ENCODE peak calls at places on chromosome 21, in four cellular contexts. Q is aorta, B is uterus, C is heart right ventricle. Z is an unnamed sample.

GRCh38 chr21:33171584-33172169 is 58.1 kb upstream of the IFNAR2 start:
- DNase-seq in B (no peak), Q (no peak), C (no peak), Z (no peak)

GRCh38 chr21:34908424-34909055 is 140.6 kb downstream of the RUNX1 start:
- DNase-seq in Q (no peak), B (peak; percentile 33), C (no peak), Z (no peak)

GRCh38 chr21:42566524-42567180 is 53.0 kb downstream of the SLC37A1 start:
- DNase-seq in C (no peak), Q (peak; percentile 58), B (peak; percentile 13), Z (peak; percentile 24)

GRCh38 chr21:35852820-35853219 is 207.5 kb downstream of the SETD4 start:
- DNase-seq in C (no peak), B (no peak), Q (no peak), Z (no peak)

GRCh38 chr21:43645414-43645891 is 13.8 kb downstream of the HSF2BP start:
- DNase-seq in B (peak; percentile 57), C (no peak), Q (no peak), Z (peak; percentile 57)

GRCh38 chr21:43332872-43333300 is 94.0 kb downstream of the SIK1 start:
- DNase-seq in B (no peak), Q (no peak), C (no peak), Z (no peak)

GRCh38 chr21:35198982-35199732 is 150.1 kb upstream of the RUNX1 start:
- DNase-seq in Q (no peak), B (no peak), C (no peak), Z (no peak)

GRCh38 chr21:36756527-36756926 is 57.6 kb downstream of the SIM2 start:
- DNase-seq in C (no peak), B (no peak), Q (no peak), Z (peak; percentile 11)

GRCh38 chr21:21860888-21861287 is 862.7 kb downstream of the NCAM2 start:
- DNase-seq in B (no peak), Q (no peak), C (no peak), Z (no peak)

GRCh38 chr21:21968810-21969588 is 970.8 kb downstream of the NCAM2 start:
- DNase-seq in Q (no peak), C (no peak), B (no peak), Z (no peak)

GRCh38 chr21:34126691-34127090 is 53.3 kb downstream of the MRPS6 start:
- DNase-seq in B (no peak), Q (no peak), C (no peak), Z (no peak)

GRCh38 chr21:35036521-35037383 is 12.3 kb downstream of the RUNX1 start:
- DNase-seq in Q (no peak), C (no peak), B (no peak), Z (no peak)

GRCh38 chr21:17467392-17467791 is 45.5 kb upstream of the CXADR start:
- DNase-seq in Q (no peak), C (no peak), B (no peak), Z (no peak)

GRCh38 chr21:17159697-17160096 is 353.1 kb upstream of the CXADR start:
- DNase-seq in Q (no peak), B (no peak), C (no peak), Z (no peak)

GRCh38 chr21:28793043-28793442 is 199.6 kb downstream of the LTN1 start:
- DNase-seq in Q (no peak), C (no peak), B (no peak), Z (no peak)

GRCh38 chr21:34996304-34997081 is 52.6 kb downstream of the RUNX1 start:
- DNase-seq in B (peak; percentile 44), Q (no peak), C (no peak), Z (no peak)

GRCh38 chr21:28516996-28517592 is 475.6 kb downstream of the LTN1 start:
- DNase-seq in Q (peak; percentile 79), B (peak; percentile 36), C (peak; percentile 65), Z (peak; percentile 64)

GRCh38 chr21:37842163-37842919 is 73.9 kb downstream of the KCNJ6 start:
- DNase-seq in Q (no peak), C (no peak), B (no peak), Z (no peak)

GRCh38 chr21:36422279-36423098 is 37.3 kb downstream of the CHAF1B start:
- DNase-seq in Q (peak; percentile 75), C (peak; percentile 34), B (no peak), Z (peak; percentile 66)

GRCh38 chr21:32508558-32508957 is 76.8 kb downstream of the TCP10L start:
- DNase-seq in Q (peak; percentile 54), B (no peak), C (no peak), Z (no peak)

GRCh38 chr21:32437729-32438128 is 25.2 kb downstream of the EVA1C start:
- DNase-seq in B (no peak), C (no peak), Q (no peak), Z (no peak)

GRCh38 chr21:31874817-31875216 is 2.0 kb downstream of the HUNK start:
- DNase-seq in B (no peak), C (no peak), Q (no peak), Z (no peak)

GRCh38 chr21:27561116-27561515 is 594.2 kb upstream of the ADAMTS5 start:
- DNase-seq in B (no peak), Q (no peak), C (no peak), Z (no peak)

GRCh38 chr21:38188037-38188436 is 68.8 kb upstream of the KCNJ15 start:
- DNase-seq in C (no peak), B (no peak), Q (no peak), Z (no peak)

GRCh38 chr21:37348664-37349063 is 17.9 kb upstream of the DYRK1A start:
- DNase-seq in B (no peak), Q (no peak), C (no peak), Z (no peak)

GRCh38 chr21:25457946-25458345 is 149.3 kb downstream of the MRPL39 start:
- DNase-seq in Q (no peak), C (no peak), B (no peak), Z (no peak)

GRCh38 chr21:25459993-25460392 is 147.3 kb downstream of the MRPL39 start:
- DNase-seq in Q (no peak), C (no peak), B (no peak), Z (no peak)

GRCh38 chr21:25458484-25458883 is 148.8 kb downstream of the MRPL39 start:
- DNase-seq in C (no peak), B (no peak), Q (no peak), Z (no peak)

GRCh38 chr21:25457411-25457810 is 149.9 kb downstream of the MRPL39 start:
- DNase-seq in C (no peak), Q (no peak), B (no peak), Z (no peak)

GRCh38 chr21:25459365-25459764 is 147.9 kb downstream of the MRPL39 start:
- DNase-seq in B (no peak), C (no peak), Q (no peak), Z (no peak)
- H3K4me1 ChIP-seq in B (no peaks in the 10 kb centered on the region), C (no peaks in the 10 kb centered on the region), Q (no peaks in the 10 kb centered on the region), Z (peaks cover 20% of the 10 kb centered on the region)

GRCh38 chr21:41506526-41507520 is 1.1 kb downstream of the TMPRSS2 start:
- DNase-seq in C (no peak), B (no peak), Q (no peak), Z (peak; percentile 75)

GRCh38 chr21:41506005-41506404 is 2.0 kb downstream of the TMPRSS2 start:
- DNase-seq in Q (no peak), C (no peak), B (no peak), Z (no peak)

GRCh38 chr21:41501919-41502318 is 6.0 kb downstream of the TMPRSS2 start:
- DNase-seq in B (no peak), Q (no peak), C (no peak), Z (no peak)

GRCh38 chr21:41503331-41503730 is 4.6 kb downstream of the TMPRSS2 start:
- DNase-seq in Q (no peak), B (no peak), C (no peak), Z (no peak)

GRCh38 chr21:41504030-41504429 is 3.9 kb downstream of the TMPRSS2 start:
- DNase-seq in B (no peak), C (no peak), Q (no peak), Z (peak; percentile 55)
- H3K4me1 ChIP-seq in B (no peaks in the 10 kb centered on the region), C (peaks cover 18% of the 10 kb centered on the region), Q (no peaks in the 10 kb centered on the region), Z (peaks cover 7% of the 10 kb centered on the region)

DNA sequence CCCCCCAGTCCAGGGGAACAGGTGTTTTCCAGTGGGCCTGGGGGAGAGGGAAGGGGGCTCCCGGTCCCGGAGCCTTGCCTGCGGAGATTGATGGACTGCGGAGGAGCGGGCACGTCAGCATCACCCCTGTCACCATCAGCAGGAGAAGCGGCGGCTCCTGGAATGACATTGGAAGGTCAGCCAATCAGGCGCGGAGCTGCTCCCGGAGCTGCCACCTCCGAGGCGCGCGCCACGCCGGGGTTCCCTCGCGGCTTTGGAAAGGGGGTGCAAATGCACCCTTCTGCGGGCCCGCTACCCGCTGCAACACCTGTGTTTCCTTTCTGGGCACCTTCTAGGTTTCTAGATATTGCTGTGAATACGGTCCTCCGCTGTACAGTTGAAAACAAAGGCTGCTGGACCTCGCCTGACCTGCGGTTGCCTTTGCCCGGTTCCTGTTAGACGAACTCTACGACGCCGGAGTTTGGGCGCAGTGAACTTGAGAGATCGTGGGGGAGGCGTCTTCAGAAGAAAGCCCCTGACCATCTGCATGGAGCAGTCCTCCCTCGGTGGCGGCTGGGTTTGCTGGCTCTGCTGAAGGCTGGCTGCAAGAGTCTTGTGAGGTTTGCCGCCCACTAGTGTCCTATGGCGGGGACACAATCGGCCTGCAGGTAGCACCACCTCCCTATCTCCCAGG is 5.3 kb downstream of the DSCAM start:
- DNase-seq in Q (no peak), C (peak; percentile 42), B (no peak), Z (peak; percentile 67)
- H3K4me1 ChIP-seq in Q (no peaks in the 10 kb centered on the region), C (no peaks in the 10 kb centered on the region), B (no peaks in the 10 kb centered on the region), Z (peaks cover 7% of the 10 kb centered on the region)

GRCh38 chr21:46628868-46629267 is 6.6 kb upstream of the PRMT2 start:
- DNase-seq in Q (no peak), B (no peak), C (no peak), Z (no peak)
- H3K4me1 ChIP-seq in Q (no peaks in the 10 kb centered on the region), B (no peaks in the 10 kb centered on the region), C (no peaks in the 10 kb centered on the region), Z (no peaks in the 10 kb centered on the region)

GRCh38 chr21:26550357-26550756 is 22.7 kb downstream of the CYYR1 start:
- DNase-seq in C (no peak), Q (no peak), B (no peak), Z (no peak)
- H3K4me1 ChIP-seq in C (peaks cover 8% of the 10 kb centered on the region), Q (no peaks in the 10 kb centered on the region), B (no peaks in the 10 kb centered on the region), Z (no peaks in the 10 kb centered on the region)

GRCh38 chr21:44869860-44870747 is 3.4 kb downstream of the PTTG1IP start:
- DNase-seq in Q (peak; percentile 84), B (peak; percentile 79), C (peak; percentile 12), Z (peak; percentile 59)
- H3K4me1 ChIP-seq in Q (peaks cover 4% of the 10 kb centered on the region), B (peaks cover 50% of the 10 kb centered on the region), C (peaks cover 79% of the 10 kb centered on the region), Z (peaks cover 82% of the 10 kb centered on the region)

DNA sequence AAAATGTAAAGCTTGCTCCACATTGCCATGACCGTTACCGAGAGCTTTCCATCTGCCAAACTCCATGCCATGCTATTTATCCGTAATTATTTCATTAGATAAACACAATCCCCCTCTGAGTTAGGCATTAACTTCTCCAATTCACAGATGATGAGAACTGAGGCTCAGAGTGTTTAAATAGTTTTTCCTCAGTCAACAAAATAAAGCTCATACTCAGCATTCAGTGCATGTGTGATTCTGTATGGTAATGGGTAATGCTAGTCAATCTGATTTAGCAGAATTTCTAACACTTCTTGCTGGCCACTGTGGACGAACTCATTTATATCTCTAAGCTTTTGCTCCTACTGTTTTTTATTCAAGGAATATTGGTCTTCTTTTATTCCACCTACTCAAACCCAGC is 17.3 kb downstream of the SAMSN1 start:
- DNase-seq in Q (no peak), C (no peak), B (no peak), Z (no peak)
- H3K4me1 ChIP-seq in Q (no peaks in the 10 kb centered on the region), C (no peaks in the 10 kb centered on the region), B (no peaks in the 10 kb centered on the region), Z (no peaks in the 10 kb centered on the region)

Z was measured in stomach.